ENCODE peak calls at places on chromosome 10, in five cellular contexts. F, T, P, R and Z are unnamed samples.

GRCh38 chr10:43036581-43037428 is 40.1 kb upstream of the RET start:
- DNase-seq in P (no peak), R (no peak), T (no peak), F (no peak), Z (no peak)

GRCh38 chr10:85510682-85511081 is 855.9 kb downstream of the GRID1 start:
- DNase-seq in P (no peak), T (no peak), R (no peak), F (no peak), Z (no peak)

GRCh38 chr10:130043491-130043890 is 67.1 kb downstream of the C10orf143 start:
- DNase-seq in F (no peak), R (no peak), P (no peak), T (no peak), Z (no peak)

GRCh38 chr10:45339896-45340295 is 24.5 kb upstream of the OR13A1 start:
- DNase-seq in P (no peak), T (no peak), R (no peak), F (no peak), Z (no peak)

GRCh38 chr10:92688927-92689662 is 660 bp upstream of the HHEX start:
- DNase-seq in R (no peak), T (no peak), P (no peak), F (no peak), Z (no peak)

GRCh38 chr10:129754211-129755050 is 209.6 kb downstream of the EBF3 start:
- DNase-seq in F (no peak), P (no peak), R (no peak), T (no peak), Z (no peak)

GRCh38 chr10:1043532-1043995 is 5.4 kb downstream of the IDI1 start:
- DNase-seq in P (no peak), R (no peak), T (peak; percentile 58), F (no peak), Z (no peak)

GRCh38 chr10:88193018-88193417 is 329.6 kb downstream of the PTEN start:
- DNase-seq in P (no peak), R (no peak), T (no peak), F (no peak), Z (no peak)

GRCh38 chr10:109934958-109935793 is 11.9 kb upstream of the XPNPEP1 start:
- DNase-seq in P (no peak), R (no peak), T (no peak), F (peak; percentile 39), Z (no peak)

GRCh38 chr10:105494944-105495343 is 853.9 kb downstream of the SORCS3 start:
- DNase-seq in P (no peak), R (no peak), F (no peak), T (no peak), Z (no peak)

GRCh38 chr10:24432478-24433416 is 223.8 kb downstream of the KIAA1217 start:
- DNase-seq in R (no peak), F (no peak), P (no peak), T (no peak), Z (no peak)

GRCh38 chr10:122407375-122408125 is 33.0 kb downstream of the PLEKHA1 start:
- DNase-seq in T (no peak), F (no peak), P (peak; percentile 35), R (no peak), Z (no peak)

GRCh38 chr10:16828731-16829175 is 11.5 kb upstream of the RSU1 start:
- DNase-seq in F (peak; percentile 48), R (no peak), P (no peak), T (no peak), Z (no peak)

GRCh38 chr10:1464866-1465265 is 272.5 kb downstream of the ADARB2 start:
- DNase-seq in R (no peak), T (no peak), F (no peak), P (no peak), Z (no peak)

GRCh38 chr10:116271593-116272496 is 1.2 kb downstream of the GFRA1 start:
- DNase-seq in R (no peak), P (no peak), T (no peak), F (no peak), Z (no peak)

GRCh38 chr10:79405221-79405994 is 40.0 kb downstream of the ZCCHC24 start:
- DNase-seq in T (no peak), F (no peak), P (no peak), R (no peak), Z (no peak)

GRCh38 chr10:124917168-124917938 is 24.6 kb upstream of the ZRANB1 start:
- DNase-seq in F (no peak), T (peak; percentile 13), R (no peak), P (no peak), Z (no peak)

GRCh38 chr10:44968101-44968886 is 8.7 kb downstream of the RASSF4 start:
- DNase-seq in P (no peak), R (no peak), F (no peak), T (peak; percentile 58), Z (no peak)

GRCh38 chr10:10967502-10967901 is 50.2 kb upstream of the CELF2 start:
- DNase-seq in P (no peak), T (no peak), R (no peak), F (no peak), Z (no peak)

GRCh38 chr10:43204394-43204942 is 62.4 kb downstream of the RASGEF1A start:
- DNase-seq in F (no peak), T (no peak), R (no peak), P (no peak), Z (no peak)

GRCh38 chr10:69801434-69802315 is at the start of gene COL13A1:
- DNase-seq in T (no peak), P (no peak), R (peak; percentile 71), F (no peak), Z (no peak)

GRCh38 chr10:82378146-82378545 is 503.2 kb downstream of the NRG3 start:
- DNase-seq in F (peak; percentile 72), P (no peak), T (no peak), R (no peak), Z (no peak)

GRCh38 chr10:126895214-126895781 is 9.9 kb upstream of the DOCK1 start:
- DNase-seq in R (no peak), F (no peak), T (no peak), P (no peak), Z (no peak)

GRCh38 chr10:113298616-113299015 is 254.2 kb upstream of the HABP2 start:
- DNase-seq in P (no peak), R (no peak), F (no peak), T (no peak), Z (no peak)

GRCh38 chr10:76719021-76719420 is 918.6 kb downstream of the KCNMA1 start:
- DNase-seq in T (no peak), P (no peak), R (no peak), F (no peak), Z (no peak)

GRCh38 chr10:74967850-74968620 is 141.6 kb downstream of the KAT6B start:
- DNase-seq in F (no peak), R (no peak), T (no peak), P (no peak), Z (no peak)

GRCh38 chr10:103881420-103882284 is 26.3 kb upstream of the SH3PXD2A start:
- DNase-seq in F (no peak), T (no peak), R (no peak), P (no peak), Z (no peak)

GRCh38 chr10:111116762-111117445 is 40.1 kb downstream of the ADRA2A start:
- DNase-seq in P (no peak), F (no peak), R (no peak), T (no peak), Z (no peak)

GRCh38 chr10:79057481-79058275 is 11.1 kb upstream of the ZMIZ1 start:
- DNase-seq in P (no peak), R (no peak), F (no peak), T (no peak), Z (no peak)

GRCh38 chr10:24449334-24449740 is 240.4 kb downstream of the KIAA1217 start:
- DNase-seq in T (no peak), R (no peak), P (no peak), F (no peak), Z (no peak)

GRCh38 chr10:119726291-119727261 is 726 bp downstream of the INPP5F start:
- DNase-seq in F (no peak), R (no peak), P (no peak), T (no peak), Z (no peak)